ENCODE peak calls at places on chromosomes 12 and 14, in six cellular contexts. M, L, K, P, Y and S are unnamed samples.

GRCh38 chr14:58626441-58626840 is 11.3 kb upstream of the DACT1 start:
- DNase-seq in P (no peak), L (no peak), K (no peak), M (no peak), Y (no peak), S (no peak)

GRCh38 chr12:56565510-56566101 is 44.0 kb downstream of the RBMS2 start:
- DNase-seq in M (no peak), Y (peak), K (peak), P (peak), L (peak), S (no peak)

GRCh38 chr12:25959069-25959961 is 833 bp downstream of the RASSF8 start:
- DNase-seq in M (peak), L (peak), P (peak), K (peak), Y (peak), S (peak)

GRCh38 chr14:68790656-68791077 is 2.2 kb downstream of the ZFP36L1 start:
- DNase-seq in Y (no peak), P (peak), L (no peak), M (no peak), K (no peak), S (no peak)

GRCh38 chr12:46320731-46321130 is 51.8 kb downstream of the SLC38A2 start:
- DNase-seq in L (no peak), P (no peak), M (no peak), K (no peak), Y (no peak), S (no peak)

GRCh38 chr12:40212566-40212965 is 12.2 kb upstream of the LRRK2 start:
- DNase-seq in M (no peak), Y (no peak), P (no peak), L (no peak), K (no peak), S (no peak)

GRCh38 chr12:9793774-9794395 is 33.2 kb upstream of the CD69 start:
- DNase-seq in M (no peak), Y (no peak), K (no peak), L (no peak), P (no peak), S (no peak)

GRCh38 chr14:76376878-76377523 is 1.1 kb downstream of the ESRRB start:
- DNase-seq in M (no peak), Y (no peak), L (no peak), K (no peak), P (no peak), S (no peak)

GRCh38 chr12:109772622-109773321 is 59.1 kb downstream of the FAM222A start:
- DNase-seq in L (no peak), Y (peak), M (no peak), P (no peak), K (no peak), S (no peak)

GRCh38 chr12:94267530-94267877 is 119.1 kb downstream of the PLXNC1 start:
- DNase-seq in K (no peak), L (peak), P (no peak), M (no peak), Y (no peak), S (no peak)

GRCh38 chr12:122226366-122227222 is 742 bp upstream of the DIABLO start:
- DNase-seq in K (no peak), L (no peak), Y (no peak), P (no peak), M (no peak), S (no peak)

GRCh38 chr14:91128699-91129098 is 14.8 kb downstream of the DGLUCY start:
- DNase-seq in L (no peak), K (no peak), P (no peak), Y (no peak), M (no peak), S (no peak)

GRCh38 chr12:43957732-43958131 is 121.9 kb downstream of the TMEM117 start:
- DNase-seq in K (peak), Y (no peak), M (no peak), P (peak), L (peak), S (no peak)

GRCh38 chr14:54864526-54864925 is 38.1 kb downstream of the GCH1 start:
- DNase-seq in L (no peak), P (no peak), M (no peak), Y (no peak), K (no peak), S (no peak)

GRCh38 chr12:94589591-94590001 is 60.8 kb downstream of the TMCC3 start:
- DNase-seq in Y (no peak), P (no peak), M (no peak), L (no peak), K (no peak), S (no peak)

GRCh38 chr12:91327136-91327535 is 144.5 kb upstream of the DCN start:
- DNase-seq in Y (no peak), M (no peak), P (no peak), L (no peak), K (peak), S (no peak)

GRCh38 chr14:49770212-49770817 is 2.4 kb downstream of the KLHDC2 start:
- DNase-seq in K (no peak), M (no peak), Y (no peak), P (no peak), L (no peak), S (no peak)

GRCh38 chr14:53751650-53752049 is 205.0 kb downstream of the BMP4 start:
- DNase-seq in M (no peak), P (no peak), Y (no peak), K (no peak), L (no peak), S (no peak)

GRCh38 chr12:46825526-46826414 is at the start of gene SLC38A4:
- DNase-seq in Y (no peak), K (no peak), L (no peak), M (no peak), P (no peak), S (no peak)

GRCh38 chr12:15684896-15685658 is 104.1 kb downstream of the EPS8 start:
- DNase-seq in K (no peak), L (no peak), Y (no peak), M (no peak), P (no peak), S (no peak)

GRCh38 chr12:132405742-132406251 is 76.4 kb upstream of the GALNT9 start:
- DNase-seq in Y (no peak), M (no peak), P (no peak), L (no peak), K (no peak), S (no peak)

GRCh38 chr12:84497819-84498218 is 414.8 kb downstream of the SLC6A15 start:
- DNase-seq in M (no peak), Y (no peak), K (no peak), P (no peak), L (no peak), S (no peak)
- TF ChIP-seq CTCF in M (no peak), Y (no peak), K (peak), P (no peak), L (no peak), S (no peak)

GRCh38 chr12:53048780-53049401 is 974 bp upstream of the TNS2 start:
- DNase-seq in Y (no peak), L (peak), M (no peak), K (no peak), P (no peak), S (no peak)

GRCh38 chr12:53046655-53047220 is 3.1 kb upstream of the TNS2 start:
- DNase-seq in M (peak), P (peak), K (peak), L (peak), Y (peak), S (no peak)

GRCh38 chr12:53049582-53050318 is at the start of gene TNS2:
- DNase-seq in M (no peak), K (no peak), Y (peak), L (peak), P (no peak), S (no peak)

GRCh38 chr12:53047221-53048032 is 2.4 kb upstream of the TNS2 start:
- DNase-seq in P (peak), M (no peak), Y (peak), K (no peak), L (peak), S (no peak)

GRCh38 chr12:53048033-53048779 is 1.7 kb upstream of the TNS2 start:
- DNase-seq in M (no peak), P (no peak), L (peak), Y (no peak), K (no peak), S (no peak)
- TF ChIP-seq CTCF in M (no peak), P (no peak), L (peak), Y (no peak), K (no peak), S (no peak)

GRCh38 chr12:77049767-77050353 is 15.5 kb downstream of the E2F7 start:
- DNase-seq in M (no peak), K (peak), L (peak), Y (no peak), P (peak), S (no peak)

GRCh38 chr12:77042834-77043233 is 22.5 kb downstream of the E2F7 start:
- DNase-seq in K (no peak), Y (no peak), M (no peak), L (no peak), P (no peak), S (no peak)

GRCh38 chr12:77053259-77053658 is 12.1 kb downstream of the E2F7 start:
- DNase-seq in P (no peak), Y (no peak), K (no peak), L (no peak), M (no peak), S (no peak)

GRCh38 chr12:77045183-77045582 is 20.2 kb downstream of the E2F7 start:
- DNase-seq in Y (no peak), K (no peak), P (no peak), M (no peak), L (no peak), S (no peak)

GRCh38 chr12:77047341-77048202 is 17.8 kb downstream of the E2F7 start:
- DNase-seq in K (no peak), M (no peak), Y (no peak), P (no peak), L (no peak), S (no peak)
- TF ChIP-seq CTCF in K (peak), M (no peak), Y (no peak), P (no peak), L (no peak), S (no peak)

DNA sequence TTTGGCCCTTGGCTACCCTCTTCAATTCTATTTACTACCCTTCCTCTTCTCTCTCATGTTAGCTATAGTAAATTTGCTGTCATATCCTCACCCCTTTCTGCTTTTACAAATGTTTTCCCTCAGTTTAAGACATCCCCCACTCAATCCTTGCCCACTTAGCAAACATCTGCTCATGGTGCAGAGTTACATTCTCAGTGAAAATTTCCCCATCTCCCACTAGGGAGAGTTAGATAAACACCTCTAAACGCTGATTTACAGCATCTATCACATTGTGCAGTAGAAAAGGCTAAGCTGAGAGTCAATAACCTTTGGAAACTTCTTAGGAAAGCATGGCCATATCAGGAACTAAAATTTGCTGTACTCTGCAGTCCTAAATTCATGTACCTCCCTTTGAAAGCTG is 69.0 kb downstream of the DENND5B start:
- DNase-seq in K (peak), M (no peak), L (no peak), P (no peak), Y (no peak), S (no peak)
- TF ChIP-seq CTCF in K (peak), M (no peak), L (no peak), P (no peak), Y (no peak), S (no peak)

GRCh38 chr12:114684098-114684869 is at the start of gene TBX3:
- DNase-seq in Y (peak), K (peak), M (peak), P (no peak), L (peak), S (peak)
- TF ChIP-seq CTCF in Y (peak), K (peak), M (peak), P (no peak), L (peak), S (peak)

DNA sequence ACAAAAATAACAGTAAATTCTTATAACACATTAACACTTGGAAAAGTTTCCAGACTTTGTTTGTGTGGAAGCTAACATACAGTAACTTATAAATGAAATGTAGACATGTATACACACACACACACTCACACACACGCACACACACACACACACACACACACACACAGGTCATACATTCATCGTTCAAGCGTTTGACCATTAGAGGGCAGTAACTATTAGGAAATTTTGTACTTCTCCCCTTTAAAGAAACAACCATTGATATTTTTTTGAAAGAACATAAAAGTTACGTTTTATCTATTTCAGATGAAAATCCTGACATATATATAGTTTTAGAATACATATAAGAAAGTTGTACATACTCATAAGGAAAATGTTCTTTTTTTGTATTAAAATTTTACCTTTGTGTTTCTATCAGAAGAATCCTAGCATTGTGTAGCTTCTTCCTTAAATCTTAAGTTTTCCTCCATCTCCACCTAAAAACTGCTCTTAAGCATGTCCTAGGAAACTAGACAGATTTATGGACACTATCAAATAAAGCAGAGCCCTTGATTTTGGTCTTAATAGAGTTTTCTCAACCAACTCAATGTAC is 29.0 kb downstream of the PTPRQ start:
- DNase-seq in P (peak), K (peak), L (no peak), M (no peak), Y (no peak), S (no peak)
- TF ChIP-seq CTCF in P (peak), K (peak), L (peak), M (peak), Y (peak), S (no peak)

GRCh38 chr12:119479121-119479561 is 114.4 kb upstream of the TMEM233 start:
- DNase-seq in L (no peak), M (no peak), K (no peak), P (no peak), Y (no peak), S (no peak)
- TF ChIP-seq CTCF in L (no peak), M (no peak), K (no peak), P (no peak), Y (no peak), S (no peak)

GRCh38 chr14:65195042-65195719 is 92.9 kb upstream of the MAX start:
- DNase-seq in M (no peak), P (peak), L (no peak), Y (no peak), K (no peak), S (no peak)

GRCh38 chr14:65190312-65190711 is 88.0 kb upstream of the MAX start:
- DNase-seq in M (no peak), L (no peak), Y (no peak), P (no peak), K (no peak), S (no peak)

GRCh38 chr14:65193891-65194290 is 91.6 kb upstream of the MAX start:
- DNase-seq in L (no peak), P (no peak), Y (no peak), M (no peak), K (no peak), S (no peak)

GRCh38 chr14:65191716-65192115 is 89.4 kb upstream of the MAX start:
- DNase-seq in Y (no peak), P (no peak), L (no peak), M (no peak), K (no peak), S (no peak)

GRCh38 chr14:65192686-65193085 is 90.4 kb upstream of the MAX start:
- DNase-seq in L (no peak), P (no peak), K (no peak), M (no peak), Y (no peak), S (no peak)
- TF ChIP-seq CTCF in L (no peak), P (no peak), K (no peak), M (no peak), Y (no peak), S (no peak)

GRCh38 chr12:2963154-2963759 is 4.1 kb downstream of the TEAD4 start:
- DNase-seq in L (no peak), P (no peak), M (no peak), Y (no peak), K (no peak), S (no peak)

GRCh38 chr12:2961705-2962104 is 2.5 kb downstream of the TEAD4 start:
- DNase-seq in K (no peak), P (no peak), L (no peak), Y (no peak), M (no peak), S (no peak)

GRCh38 chr12:2960996-2961616 is 1.9 kb downstream of the TEAD4 start:
- DNase-seq in Y (no peak), K (no peak), M (no peak), P (no peak), L (no peak), S (no peak)

GRCh38 chr12:2960432-2960956 is 1.3 kb downstream of the TEAD4 start:
- DNase-seq in K (no peak), P (peak), M (no peak), L (no peak), Y (no peak), S (no peak)

DNA sequence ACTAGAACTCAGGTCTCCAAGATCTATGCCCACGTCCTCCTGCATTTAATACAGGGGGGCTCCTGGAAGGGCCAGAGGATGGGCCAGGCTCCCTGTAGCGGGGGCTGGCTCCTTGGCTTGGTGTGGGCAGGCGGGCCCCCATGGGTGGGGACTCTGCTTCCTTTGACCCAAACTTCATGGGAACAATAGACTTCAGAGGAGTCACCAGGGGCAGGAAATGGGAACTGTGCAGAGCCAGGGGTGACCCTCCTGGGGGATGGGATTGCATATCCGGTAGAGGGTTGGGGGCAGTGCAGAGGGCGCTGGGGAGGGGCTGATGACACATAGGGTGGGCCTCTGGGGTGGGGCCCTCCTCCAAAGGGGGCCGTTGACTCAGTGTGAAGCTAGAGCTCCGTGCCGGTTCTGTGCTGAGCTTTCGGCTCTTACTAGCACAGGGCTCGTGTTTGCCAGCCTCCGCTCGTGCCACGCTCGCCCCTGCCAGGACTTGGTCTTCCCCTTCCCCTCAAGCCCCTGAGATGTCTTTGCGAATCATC is 4.6 kb downstream of the TEAD4 start:
- DNase-seq in M (no peak), K (no peak), P (no peak), Y (no peak), L (no peak), S (no peak)
- TF ChIP-seq CTCF in M (no peak), K (no peak), P (no peak), Y (no peak), L (no peak), S (no peak)

GRCh38 chr12:115470526-115470925 is 786.6 kb upstream of the TBX3 start:
- DNase-seq in L (no peak), K (no peak), M (no peak), P (no peak), Y (no peak), S (no peak)

GRCh38 chr12:115466076-115466475 is 782.1 kb upstream of the TBX3 start:
- DNase-seq in L (no peak), K (no peak), P (no peak), Y (no peak), M (no peak), S (no peak)

GRCh38 chr12:115467531-115467930 is 783.6 kb upstream of the TBX3 start:
- DNase-seq in M (no peak), L (no peak), K (no peak), Y (no peak), P (no peak), S (no peak)

GRCh38 chr12:115470977-115471376 is 787.0 kb upstream of the TBX3 start:
- DNase-seq in K (no peak), M (no peak), P (no peak), L (no peak), Y (no peak), S (no peak)

DNA sequence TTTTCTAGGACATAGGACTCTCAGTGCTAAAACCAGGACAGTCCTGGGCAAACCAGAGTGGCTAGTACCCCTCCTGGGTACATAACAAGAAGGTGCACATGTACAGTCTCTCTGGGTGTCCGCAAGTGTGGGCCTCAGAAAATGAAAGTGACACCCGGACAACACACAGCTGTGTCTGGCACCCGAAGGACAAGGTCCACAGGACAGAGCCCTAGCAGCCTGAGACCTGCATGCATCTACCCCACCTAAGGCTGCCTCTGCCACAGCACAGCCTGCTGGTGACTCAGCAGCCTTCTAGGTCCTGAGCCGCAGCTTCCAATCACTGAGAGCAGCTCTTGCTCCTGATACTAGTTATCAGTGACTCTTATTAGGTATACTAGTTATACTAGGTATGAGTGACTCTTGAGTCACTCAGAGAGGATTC is 784.1 kb upstream of the TBX3 start:
- DNase-seq in K (no peak), P (no peak), L (no peak), Y (no peak), M (no peak), S (no peak)
- TF ChIP-seq CTCF in K (peak), P (no peak), L (no peak), Y (no peak), M (no peak), S (no peak)